ENCODE peak calls at places on chromosomes 3 and 15, in nine cellular contexts. T is psoas muscle, X is AG09319, S is MM.1S, V is GM12865, J is pancreas, W is uterus, N is AG04450, Y is neural crest cell. F is an unnamed sample.

GRCh38 chr3:10437272-10437994 is 68.0 kb downstream of the ATP2B2 start:
- DNase-seq in T (no peak), S (no peak), V (peak), W (no peak), N (peak), J (no peak), Y (no peak), X (no peak), F (peak)

GRCh38 chr3:52182691-52183090 is 15.3 kb upstream of the ALAS1 start:
- DNase-seq in T (no peak), V (no peak), X (no peak), Y (no peak), W (no peak), N (no peak), S (no peak), J (no peak), F (no peak)

GRCh38 chr3:120710359-120710758 is 28.3 kb upstream of the HGD start:
- DNase-seq in V (no peak), S (no peak), Y (no peak), W (no peak), X (no peak), T (no peak), N (no peak), J (no peak), F (no peak)

GRCh38 chr3:142098974-142099373 is 50.4 kb downstream of the TFDP2 start:
- DNase-seq in V (no peak), Y (no peak), S (no peak), T (no peak), W (no peak), X (no peak), N (no peak), J (no peak), F (no peak)

GRCh38 chr3:138440137-138440536 is 5.7 kb downstream of the ESYT3 start:
- DNase-seq in V (no peak), J (no peak), X (no peak), N (no peak), Y (no peak), W (no peak), T (no peak), S (no peak), F (no peak)

GRCh38 chr3:78645628-78646310 is 1122.0 kb downstream of the ROBO1 start:
- DNase-seq in N (peak), J (no peak), X (peak), T (no peak), W (no peak), Y (peak), S (peak), V (peak), F (peak)

GRCh38 chr3:128496019-128496601 is 3.1 kb upstream of the GATA2 start:
- DNase-seq in J (peak), N (no peak), W (no peak), Y (no peak), S (no peak), T (no peak), X (no peak), V (no peak), F (no peak)

GRCh38 chr15:74817370-74817737 is 4.7 kb downstream of the LMAN1L start:
- DNase-seq in W (no peak), V (peak), X (no peak), J (no peak), N (no peak), Y (no peak), S (no peak), T (peak), F (no peak)

GRCh38 chr3:114848087-114848486 is 299.0 kb downstream of the ZBTB20 start:
- DNase-seq in N (no peak), X (no peak), W (no peak), V (no peak), S (no peak), T (no peak), Y (no peak), J (peak), F (no peak)

GRCh38 chr15:83380682-83381081 is 66.5 kb upstream of the SH3GL3 start:
- DNase-seq in N (no peak), J (peak), V (peak), W (no peak), T (no peak), S (peak), Y (no peak), X (no peak), F (peak)

GRCh38 chr3:52118156-52118875 is 35.9 kb downstream of the POC1A start:
- DNase-seq in N (no peak), W (no peak), Y (no peak), V (no peak), S (no peak), X (no peak), J (no peak), T (no peak), F (no peak)

GRCh38 chr3:141237701-141238521 is 6.3 kb downstream of the PXYLP1 start:
- DNase-seq in W (no peak), N (no peak), X (no peak), Y (no peak), V (peak), J (peak), S (no peak), T (peak), F (no peak)

GRCh38 chr3:52534281-52535183 is 875 bp upstream of the NT5DC2 start:
- DNase-seq in V (no peak), X (no peak), W (peak), S (no peak), N (no peak), T (no peak), Y (peak), J (peak), F (peak)

GRCh38 chr15:35329521-35329921 is 216.4 kb downstream of the DPH6 start:
- DNase-seq in S (no peak), T (no peak), W (no peak), N (no peak), J (no peak), X (no peak), Y (no peak), V (no peak), F (no peak)

GRCh38 chr3:48747015-48747615 is 30.1 kb upstream of the IP6K2 start:
- DNase-seq in N (no peak), X (no peak), W (no peak), Y (no peak), S (no peak), T (no peak), V (no peak), J (no peak), F (no peak)

GRCh38 chr15:85869124-85869523 is 74.4 kb upstream of the KLHL25 start:
- DNase-seq in W (no peak), T (no peak), X (no peak), S (peak), V (peak), N (no peak), J (no peak), Y (no peak), F (no peak)

GRCh38 chr3:142609136-142609535 is 12.9 kb downstream of the PLS1 start:
- DNase-seq in X (no peak), T (no peak), J (no peak), V (no peak), N (no peak), S (no peak), Y (no peak), W (no peak), F (no peak)

GRCh38 chr3:127714151-127714571 is 41.4 kb downstream of the ABTB1 start:
- DNase-seq in N (no peak), T (no peak), S (no peak), X (no peak), W (no peak), J (no peak), Y (no peak), V (no peak), F (no peak)

GRCh38 chr3:178078933-178079332 is 457.3 kb upstream of the KCNMB2 start:
- DNase-seq in V (no peak), T (no peak), S (no peak), X (no peak), N (no peak), J (peak), Y (no peak), W (no peak), F (no peak)

GRCh38 chr3:10219737-10220136 is 28.5 kb upstream of the TATDN2 start:
- DNase-seq in T (no peak), X (no peak), J (no peak), V (no peak), S (no peak), Y (no peak), N (no peak), W (no peak), F (no peak)

GRCh38 chr3:123876858-123877257 is 7.3 kb downstream of the MYLK start:
- DNase-seq in S (no peak), V (no peak), J (no peak), T (no peak), N (no peak), X (no peak), Y (no peak), W (no peak), F (no peak)

GRCh38 chr15:62976301-62976842 is 66.2 kb upstream of the TPM1 start:
- DNase-seq in Y (no peak), W (no peak), T (no peak), J (no peak), X (peak), S (no peak), N (peak), V (no peak), F (no peak)

GRCh38 chr3:31370681-31371080 is 162.0 kb upstream of the STT3B start:
- DNase-seq in T (no peak), V (no peak), W (no peak), N (no peak), S (no peak), Y (no peak), X (no peak), J (no peak), F (no peak)

GRCh38 chr3:31364711-31365110 is 168.0 kb upstream of the STT3B start:
- DNase-seq in W (no peak), V (no peak), N (no peak), X (no peak), Y (no peak), T (no peak), J (no peak), S (no peak), F (no peak)

GRCh38 chr3:31371464-31371863 is 161.3 kb upstream of the STT3B start:
- DNase-seq in S (no peak), X (no peak), V (no peak), Y (no peak), N (no peak), T (no peak), J (no peak), W (no peak), F (no peak)

GRCh38 chr3:31370093-31370666 is 162.5 kb upstream of the STT3B start:
- DNase-seq in N (no peak), T (no peak), W (no peak), Y (no peak), J (no peak), S (no peak), X (no peak), V (no peak), F (no peak)

GRCh38 chr3:31369637-31370036 is 163.1 kb upstream of the STT3B start:
- DNase-seq in Y (no peak), S (no peak), X (no peak), J (no peak), W (no peak), N (no peak), V (no peak), T (no peak), F (no peak)
- TF ChIP-seq CTCF in Y (no peak), S (no peak), X (no peak), J (no peak), W (no peak), N (no peak), V (no peak), T (no peak), F (no peak)

GRCh38 chr3:145915787-145916186 is 245.2 kb downstream of the PLOD2 start:
- DNase-seq in W (no peak), S (no peak), J (no peak), T (no peak), V (no peak), X (no peak), Y (no peak), N (no peak), F (no peak)
- TF ChIP-seq CTCF in W (no peak), S (no peak), J (no peak), T (no peak), V (peak), X (no peak), Y (no peak), N (no peak), F (no peak)

DNA sequence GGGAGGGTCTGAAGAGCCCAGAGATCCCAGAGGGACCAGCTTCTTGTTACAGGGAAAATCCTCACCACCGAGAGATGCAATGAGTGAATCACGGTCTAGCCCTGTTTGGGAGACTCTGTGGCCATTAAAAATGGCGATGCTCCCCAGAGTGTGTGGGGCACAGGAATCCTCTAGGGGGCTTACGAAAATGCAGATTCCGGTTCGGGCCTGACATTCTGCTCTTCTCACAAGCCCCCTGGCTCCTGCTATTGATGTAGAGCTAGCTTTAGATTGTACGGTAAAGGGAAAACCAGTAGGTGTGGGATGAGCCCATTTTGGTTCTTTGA is 35.5 kb upstream of the EPHB3 start:
- DNase-seq in Y (no peak), J (no peak), T (no peak), N (no peak), X (no peak), S (no peak), V (no peak), W (no peak), F (no peak)
- TF ChIP-seq CTCF in Y (peak), J (no peak), T (no peak), N (no peak), X (no peak), S (no peak), V (no peak), W (no peak), F (no peak)

GRCh38 chr3:63914312-63914711 is 2.1 kb upstream of the SCAANT1 start:
- DNase-seq in V (no peak), S (no peak), X (no peak), Y (no peak), J (peak), T (no peak), N (no peak), W (peak), F (no peak)
- TF ChIP-seq CTCF in V (no peak), S (no peak), X (no peak), Y (no peak), J (no peak), T (no peak), N (no peak), W (no peak), F (no peak)

GRCh38 chr3:63960048-63960711 is 48.0 kb upstream of the SCAANT1 start:
- DNase-seq in T (no peak), Y (no peak), J (peak), V (no peak), N (no peak), X (no peak), S (no peak), W (peak), F (no peak)
- TF ChIP-seq CTCF in T (no peak), Y (no peak), J (no peak), V (no peak), N (no peak), X (peak), S (no peak), W (no peak), F (no peak)

GRCh38 chr3:61573441-61573840 is 12.1 kb downstream of the PTPRG start:
- DNase-seq in N (no peak), T (no peak), W (no peak), S (no peak), J (no peak), Y (no peak), X (no peak), V (no peak), F (no peak)

GRCh38 chr3:61570813-61571212 is 9.4 kb downstream of the PTPRG start:
- DNase-seq in J (no peak), Y (no peak), V (no peak), T (no peak), X (no peak), N (no peak), S (peak), W (no peak), F (no peak)

GRCh38 chr3:61574854-61575253 is 13.5 kb downstream of the PTPRG start:
- DNase-seq in S (no peak), N (peak), V (no peak), W (no peak), T (peak), J (no peak), Y (no peak), X (peak), F (no peak)

GRCh38 chr3:61571516-61572336 is 10.4 kb downstream of the PTPRG start:
- DNase-seq in T (peak), V (no peak), S (no peak), N (peak), Y (no peak), X (peak), W (no peak), J (no peak), F (no peak)

DNA sequence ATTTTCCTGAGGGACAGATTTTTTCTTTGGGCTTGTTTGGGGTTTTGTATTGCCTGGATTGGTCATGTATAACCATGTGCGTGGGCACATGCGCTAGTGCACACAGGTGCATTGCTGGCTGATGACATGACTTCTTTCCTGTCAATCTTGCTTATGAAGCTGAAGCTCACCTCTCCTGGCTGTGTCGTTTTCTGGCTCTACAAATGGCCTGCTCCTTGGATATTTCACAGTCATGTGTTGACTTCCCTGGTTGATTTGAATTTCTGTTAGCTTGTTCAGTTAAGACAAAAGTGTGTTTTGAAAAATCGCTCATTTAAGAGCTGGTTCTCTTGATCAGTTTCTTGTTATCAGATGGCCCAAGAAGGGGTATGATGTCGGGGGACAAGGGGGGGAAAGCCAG is 11.5 kb downstream of the PTPRG start:
- DNase-seq in S (no peak), N (no peak), T (no peak), X (no peak), V (no peak), W (no peak), Y (no peak), J (no peak), F (no peak)
- TF ChIP-seq CTCF in S (no peak), N (no peak), T (no peak), X (no peak), V (no peak), W (no peak), Y (no peak), J (no peak), F (no peak)

F was measured in GM13977.